ENCODE peak calls at places on chromosome 9, in eight cellular contexts. S, J, U, I, C, H, O and M are unnamed samples.

GRCh38 chr9:133147412-133148271 is 16.1 kb downstream of the GBGT1 start:
- DNase-seq in S (peak), C (peak), I (no peak), O (peak), J (peak), U (peak), H (no peak), M (peak)

GRCh38 chr9:97571664-97572063 is 61.5 kb downstream of the TSTD2 start:
- DNase-seq in I (no peak), J (no peak), O (no peak), H (no peak), C (peak), U (no peak), S (no peak), M (no peak)

GRCh38 chr9:28134577-28134976 is 561.3 kb upstream of the C9orf72 start:
- DNase-seq in C (no peak), O (no peak), U (no peak), H (no peak), I (no peak), J (no peak), S (no peak), M (no peak)

GRCh38 chr9:110064721-110065252 is 143.2 kb downstream of the C9orf152 start:
- DNase-seq in U (no peak), J (no peak), O (no peak), H (no peak), C (no peak), S (no peak), I (no peak), M (no peak)

GRCh38 chr9:134593286-134593685 is 48.3 kb upstream of the COL5A1 start:
- DNase-seq in H (no peak), J (peak), C (no peak), I (no peak), U (no peak), S (peak), O (no peak), M (no peak)

GRCh38 chr9:99966001-99966400 is 59.5 kb downstream of the STX17 start:
- DNase-seq in U (no peak), I (no peak), J (no peak), H (no peak), O (no peak), S (no peak), C (no peak), M (no peak)

GRCh38 chr9:133702798-133703570 is 35.2 kb downstream of the SARDH start:
- DNase-seq in J (peak), I (peak), H (no peak), C (no peak), O (no peak), U (no peak), S (peak), M (no peak)

GRCh38 chr9:80175286-80175906 is 603.6 kb downstream of the TLE4 start:
- DNase-seq in C (no peak), J (no peak), H (peak), O (peak), U (no peak), S (no peak), I (no peak), M (peak)

GRCh38 chr9:19192213-19193028 is 38.1 kb upstream of the DENND4C start:
- DNase-seq in J (no peak), C (no peak), H (no peak), S (no peak), U (no peak), I (no peak), O (no peak), M (no peak)

GRCh38 chr9:17011870-17012269 is 123.0 kb upstream of the CNTLN start:
- DNase-seq in S (no peak), J (no peak), U (no peak), I (no peak), C (no peak), H (no peak), O (no peak), M (no peak)

GRCh38 chr9:112112519-112112918 is 62.6 kb downstream of the SUSD1 start:
- DNase-seq in C (no peak), J (no peak), I (no peak), H (peak), S (no peak), U (no peak), O (peak), M (no peak)

GRCh38 chr9:75964431-75964830 is 74.0 kb downstream of the PCSK5 start:
- DNase-seq in C (no peak), H (no peak), I (no peak), U (no peak), O (no peak), S (no peak), J (no peak), M (no peak)

GRCh38 chr9:125485471-125485870 is 221.5 kb downstream of the MAPKAP1 start:
- DNase-seq in H (no peak), I (no peak), U (no peak), O (no peak), S (no peak), J (no peak), C (no peak), M (no peak)

GRCh38 chr9:36903541-36904435 is 130.3 kb downstream of the PAX5 start:
- DNase-seq in H (peak), O (peak), C (no peak), J (no peak), I (no peak), U (no peak), S (peak), M (no peak)

GRCh38 chr9:9170735-9171134 is 1371.2 kb upstream of the DMAC1 start:
- DNase-seq in J (no peak), S (no peak), C (no peak), H (no peak), I (no peak), U (no peak), O (no peak), M (no peak)

DNA sequence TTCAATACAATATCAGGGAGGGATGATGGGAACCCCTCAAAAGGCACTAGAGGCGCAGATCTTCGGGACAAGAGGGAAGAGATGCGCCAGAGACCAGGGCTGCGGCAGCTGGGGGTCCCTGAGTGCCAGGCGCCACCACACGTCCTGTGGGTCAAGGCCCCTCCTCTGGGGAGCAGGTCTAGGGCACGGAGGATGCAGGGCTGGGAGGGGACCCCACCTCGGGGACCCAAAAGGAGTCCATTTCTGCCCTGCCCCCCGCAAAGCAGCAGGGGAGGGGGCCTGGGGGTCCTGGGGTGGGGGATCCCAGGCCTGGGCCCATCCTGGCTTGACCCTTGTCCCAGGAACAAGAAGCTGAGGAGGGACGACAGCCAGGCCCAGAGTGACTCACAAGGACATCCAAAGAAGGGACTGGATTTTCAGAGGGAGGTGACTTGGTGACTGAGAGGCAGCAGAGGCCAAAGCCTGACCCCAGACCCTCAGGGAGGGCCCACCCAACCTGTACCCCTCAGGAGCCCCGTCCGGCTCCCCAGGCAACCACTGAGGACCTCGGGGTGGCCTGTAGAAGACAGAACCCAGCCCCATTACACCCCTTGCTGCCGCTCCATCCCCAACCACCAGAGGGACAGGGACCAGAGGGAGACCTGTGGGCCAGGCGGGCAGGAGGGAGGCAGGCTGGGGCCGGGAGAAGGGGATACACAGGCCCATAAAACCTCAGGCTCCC is 54.2 kb downstream of the LRSAM1 start:
- DNase-seq in H (no peak), I (no peak), J (no peak), C (no peak), U (peak), O (no peak), S (peak), M (peak)
- TF ChIP-seq CTCF in H (peak), I (peak), J (no peak), C (peak), U (peak), O (peak), S (peak), M (peak)

DNA sequence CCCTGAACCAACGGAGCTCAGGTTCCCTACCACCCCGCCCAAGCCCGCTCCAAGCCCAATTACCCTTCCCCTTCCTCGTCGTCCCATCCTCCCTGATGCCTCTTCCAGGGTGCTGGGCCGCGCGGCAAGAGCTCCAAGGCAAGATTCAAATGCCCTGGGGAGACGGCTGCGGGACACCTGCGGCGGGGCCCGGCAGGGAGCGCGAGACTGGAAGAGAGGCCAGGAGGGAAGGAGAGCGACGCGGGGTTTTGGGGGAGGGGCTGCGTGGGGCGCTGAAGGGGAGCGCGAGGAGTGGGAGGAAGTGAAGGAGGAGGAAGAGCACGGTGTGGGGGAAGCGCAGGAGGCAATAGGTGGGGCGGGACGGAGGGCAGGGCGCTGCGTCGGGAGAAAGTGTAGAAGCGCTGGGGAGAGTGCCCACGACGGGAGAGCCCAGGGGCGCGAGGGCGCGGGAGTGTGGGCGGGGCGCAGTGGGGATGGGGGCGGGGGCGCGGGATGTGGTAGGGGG is 975 bp upstream of the NXNL2 start:
- DNase-seq in U (peak), I (no peak), O (peak), C (peak), S (peak), J (no peak), H (no peak), M (no peak)
- TF ChIP-seq CTCF in U (no peak), I (no peak), O (peak), C (no peak), S (no peak), J (no peak), H (no peak), M (no peak)

GRCh38 chr9:22100626-22101025 is 91.5 kb upstream of the CDKN2B start:
- DNase-seq in J (no peak), O (no peak), C (no peak), U (no peak), I (no peak), S (no peak), H (no peak), M (no peak)
- TF ChIP-seq CTCF in J (no peak), O (peak), C (no peak), U (peak), I (peak), S (no peak), H (no peak), M (no peak)

GRCh38 chr9:138067594-138068367 is 190.2 kb downstream of the CACNA1B start:
- DNase-seq in C (no peak), O (no peak), I (no peak), U (no peak), J (no peak), S (peak), H (no peak), M (no peak)

GRCh38 chr9:138066049-138066448 is 188.5 kb downstream of the CACNA1B start:
- DNase-seq in I (no peak), H (no peak), C (no peak), O (no peak), U (no peak), J (peak), S (peak), M (no peak)

GRCh38 chr9:138069731-138070456 is 192.3 kb downstream of the CACNA1B start:
- DNase-seq in U (no peak), I (no peak), S (peak), J (peak), C (no peak), O (no peak), H (no peak), M (peak)

GRCh38 chr9:138070815-138071214 is 193.2 kb downstream of the CACNA1B start:
- DNase-seq in I (no peak), H (no peak), O (no peak), C (no peak), S (no peak), J (peak), U (no peak), M (peak)

GRCh38 chr9:138068601-138069035 is 191.0 kb downstream of the CACNA1B start:
- DNase-seq in O (no peak), C (no peak), I (no peak), J (peak), H (no peak), S (peak), U (no peak), M (no peak)
- TF ChIP-seq CTCF in O (no peak), C (no peak), I (no peak), J (no peak), H (no peak), S (no peak), U (no peak), M (no peak)

GRCh38 chr9:108442604-108443277 is 413.0 kb downstream of the ACTL7B start:
- DNase-seq in U (no peak), H (no peak), C (no peak), I (no peak), S (no peak), J (no peak), O (no peak), M (no peak)

GRCh38 chr9:108443278-108443633 is 412.5 kb downstream of the ACTL7B start:
- DNase-seq in C (no peak), O (no peak), I (no peak), S (no peak), U (no peak), J (no peak), H (no peak), M (no peak)

GRCh38 chr9:108445431-108446018 is 410.3 kb downstream of the ACTL7B start:
- DNase-seq in O (no peak), H (no peak), U (no peak), S (no peak), I (no peak), C (no peak), J (no peak), M (no peak)

GRCh38 chr9:108443741-108444140 is 412.0 kb downstream of the ACTL7B start:
- DNase-seq in O (peak), J (no peak), U (no peak), H (no peak), C (no peak), S (no peak), I (no peak), M (no peak)

DNA sequence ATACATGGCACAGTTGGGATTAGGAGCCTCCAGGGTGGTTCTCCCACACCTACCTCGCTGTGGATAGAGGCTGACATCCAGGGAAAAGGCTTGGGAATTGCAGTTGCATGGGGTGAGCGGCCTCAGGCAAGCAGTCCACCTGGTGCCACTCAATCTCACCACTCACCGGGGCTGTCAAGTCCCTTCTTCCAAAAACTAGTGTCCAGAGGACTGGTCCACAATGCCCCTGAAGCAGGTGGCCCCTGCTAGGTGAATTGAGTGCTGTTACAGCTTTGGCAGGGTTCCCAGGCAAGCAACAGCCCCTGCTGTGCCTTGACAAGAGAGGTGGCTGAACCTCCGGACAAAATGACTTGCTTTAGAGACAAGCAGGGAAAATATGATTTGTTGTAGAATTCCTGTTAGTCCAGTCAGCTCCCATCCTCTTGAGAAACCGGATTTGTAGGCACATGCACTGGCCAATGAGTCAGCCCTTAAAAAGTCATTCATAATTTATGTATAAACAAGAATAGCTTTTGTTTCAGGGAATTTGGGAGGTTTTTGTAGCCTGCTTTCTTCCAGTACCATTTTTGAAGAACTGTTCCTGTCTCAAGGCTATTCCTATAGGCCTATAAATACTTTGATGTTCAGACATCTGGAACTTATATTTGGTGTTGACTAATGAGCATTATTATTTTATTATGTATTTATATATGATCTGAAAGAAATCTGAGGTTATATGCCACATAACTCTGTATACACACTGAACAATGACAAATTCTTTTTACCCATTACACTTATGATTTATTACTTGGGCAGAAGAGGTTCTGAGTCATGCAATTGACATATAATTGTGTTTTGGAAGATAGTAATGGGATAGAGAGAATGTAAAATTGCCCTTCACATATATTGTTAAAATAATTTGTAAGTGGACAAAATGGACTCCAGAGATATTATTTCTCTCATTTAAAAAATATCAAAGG is 411.1 kb downstream of the ACTL7B start:
- DNase-seq in C (peak), S (no peak), U (no peak), J (no peak), O (peak), I (no peak), H (peak), M (no peak)
- TF ChIP-seq CTCF in C (no peak), S (no peak), U (no peak), J (no peak), O (no peak), I (no peak), H (no peak), M (no peak)

GRCh38 chr9:72856985-72857631 is 95.7 kb downstream of the ALDH1A1 start:
- DNase-seq in I (no peak), C (no peak), O (peak), U (peak), S (no peak), H (peak), J (no peak), M (peak)
- TF ChIP-seq CTCF in I (peak), C (peak), O (peak), U (peak), S (peak), H (peak), J (no peak), M (no peak)